ENCODE peak calls at places on chromosomes 7 and 10, in ten cellular contexts. V is heart left ventricle; B is islet precursor cell; W is H54; N is tibial artery; H is stimulated activated CD4-positive, alpha-beta T cell treated with anti-CD3 and anti-CD28 coated beads, Interleukin-12 subunit alpha, Interleukin-12 subunit beta, amount 100 ng/mL, for 24 hours; T is SK-N-DZ; Z is stimulated activated CD8-positive, alpha-beta memory T cell treated with anti-CD3 and anti-CD28 coated beads, Interleukin-12 subunit alpha, Interleukin-12 subunit beta, amount 100 ng/mL, for 1 hour; G is fibroblast of lung; X is ELR. Q is an unnamed sample.

GRCh38 chr10:28761084-28761875 is 84.0 kb downstream of the BAMBI start:
- DNase-seq in H (no peak), V (no peak), W (no peak), N (no peak), X (no peak), G (peak), T (no peak), Z (no peak), B (no peak), Q (no peak)

GRCh38 chr10:107444443-107444842 is 279.9 kb upstream of the SORCS1 start:
- DNase-seq in T (no peak), X (no peak), V (no peak), N (no peak), G (no peak), Z (no peak), W (no peak), H (no peak), B (no peak), Q (no peak)

GRCh38 chr7:122750389-122750788 is 47.7 kb upstream of the RNF148 start:
- DNase-seq in G (no peak), H (no peak), N (no peak), V (no peak), T (no peak), W (no peak), X (no peak), Z (no peak), B (no peak), Q (no peak)

GRCh38 chr7:148535227-148535626 is 55.3 kb upstream of the C7orf33 start:
- DNase-seq in W (no peak), X (no peak), N (no peak), T (peak), V (no peak), H (no peak), B (peak), G (no peak), Z (no peak), Q (peak)

GRCh38 chr7:112989531-112989930 is 97.1 kb downstream of the GPR85 start:
- DNase-seq in Z (no peak), B (no peak), G (peak), T (no peak), V (no peak), N (no peak), W (no peak), H (no peak), X (peak), Q (no peak)

GRCh38 chr10:4944751-4945280 is 18.4 kb upstream of the AKR1C1 start:
- DNase-seq in B (no peak), G (no peak), H (no peak), N (no peak), X (no peak), T (no peak), W (no peak), Z (no peak), V (no peak), Q (no peak)

GRCh38 chr10:132496360-132497082 is 41.1 kb upstream of the INPP5A start:
- DNase-seq in H (no peak), B (peak), V (no peak), X (no peak), N (no peak), G (no peak), Z (no peak), W (no peak), T (no peak), Q (no peak)

GRCh38 chr10:86535057-86535882 is 13.7 kb upstream of the WAPL start:
- DNase-seq in X (peak), T (no peak), V (peak), W (no peak), B (peak), N (peak), H (no peak), G (peak), Z (no peak), Q (peak)

GRCh38 chr7:17307033-17307432 is 8.6 kb downstream of the AHR start:
- DNase-seq in H (no peak), V (no peak), X (no peak), G (no peak), N (no peak), Z (no peak), T (no peak), W (no peak), B (no peak), Q (no peak)

GRCh38 chr10:125133706-125134482 is 26.5 kb downstream of the CTBP2 start:
- DNase-seq in W (no peak), V (no peak), B (no peak), Z (no peak), H (no peak), G (no peak), X (no peak), N (no peak), T (no peak), Q (no peak)

GRCh38 chr10:82660205-82660604 is 785.2 kb downstream of the NRG3 start:
- DNase-seq in G (no peak), N (no peak), T (no peak), X (peak), Z (no peak), H (no peak), W (no peak), B (no peak), V (no peak), Q (no peak)

Q was measured in Daoy.